ENCODE peak calls at places on chromosomes 13 and 19, in six cellular contexts. I, Z, T, Q, R and W are unnamed samples.

GRCh38 chr13:43804461-43805070 is 17.8 kb upstream of the ENOX1 start:
- DNase-seq in R (peak; percentile 93), Z (no peak), I (no peak), T (peak; percentile 82), Q (no peak), W (peak; percentile 81)

GRCh38 chr13:113332615-113333014 is 31.3 kb downstream of the GRTP1 start:
- DNase-seq in T (no peak), Z (no peak), Q (no peak), I (peak; percentile 46), R (no peak), W (no peak)

GRCh38 chr13:45132384-45133064 is 12.2 kb downstream of the GTF2F2 start:
- DNase-seq in Q (no peak), Z (no peak), T (no peak), R (no peak), I (no peak), W (no peak)

GRCh38 chr19:23116802-23117571 is at the start of gene ZNF730:
- DNase-seq in I (peak; percentile 72), Z (no peak), Q (no peak), T (peak; percentile 65), R (peak; percentile 81), W (peak; percentile 84)

GRCh38 chr13:94073006-94073744 is 406.3 kb downstream of the DCT start:
- DNase-seq in Q (no peak), T (peak; percentile 77), Z (no peak), R (peak; percentile 87), I (no peak), W (peak; percentile 61)

GRCh38 chr19:31014668-31015067 is 334.6 kb downstream of the TSHZ3 start:
- DNase-seq in R (no peak), T (no peak), Q (no peak), Z (no peak), I (no peak), W (no peak)

GRCh38 chr19:2547721-2548120 is 71.8 kb downstream of the GADD45B start:
- DNase-seq in Q (no peak), T (no peak), Z (no peak), R (no peak), I (peak; percentile 44), W (no peak)

GRCh38 chr13:44574466-44574855 is 1.7 kb downstream of the TSC22D1 start:
- DNase-seq in T (peak; percentile 19), Q (no peak), Z (no peak), I (no peak), R (peak; percentile 45), W (peak; percentile 9)

GRCh38 chr13:27001705-27002104 is 169.9 kb downstream of the USP12 start:
- DNase-seq in T (no peak), R (no peak), I (no peak), Q (no peak), Z (peak; percentile 28), W (no peak)

GRCh38 chr19:22326219-22326618 is 40.0 kb downstream of the ZNF729 start:
- DNase-seq in Q (no peak), Z (no peak), I (no peak), T (no peak), R (no peak), W (no peak)

GRCh38 chr13:105147481-105147880 is 1388.0 kb downstream of the EFNB2 start:
- DNase-seq in R (peak; percentile 41), T (no peak), I (no peak), Z (no peak), Q (no peak), W (no peak)

GRCh38 chr13:65762015-65762414 is 1468.1 kb downstream of the PCDH9 start:
- DNase-seq in T (no peak), I (no peak), R (no peak), Z (no peak), Q (no peak), W (no peak)

GRCh38 chr19:4988770-4989251 is 19.9 kb downstream of the KDM4B start:
- DNase-seq in I (no peak), Z (no peak), T (peak; percentile 70), Q (no peak), R (peak; percentile 53), W (peak; percentile 80)

GRCh38 chr19:11423804-11424318 is 4.7 kb upstream of the RGL3 start:
- DNase-seq in R (no peak), I (no peak), Z (no peak), T (no peak), Q (no peak), W (no peak)

GRCh38 chr19:11423164-11423803 is 4.2 kb upstream of the RGL3 start:
- DNase-seq in Z (no peak), T (no peak), R (no peak), Q (no peak), I (no peak), W (no peak)

GRCh38 chr19:11421607-11422098 is 2.5 kb upstream of the RGL3 start:
- DNase-seq in I (peak; percentile 88), R (peak; percentile 9), Q (peak; percentile 35), Z (peak; percentile 70), T (peak; percentile 24), W (no peak)

GRCh38 chr19:11420894-11421606 is 1.9 kb upstream of the RGL3 start:
- DNase-seq in I (no peak), R (no peak), Q (peak; percentile 30), Z (no peak), T (no peak), W (no peak)

DNA sequence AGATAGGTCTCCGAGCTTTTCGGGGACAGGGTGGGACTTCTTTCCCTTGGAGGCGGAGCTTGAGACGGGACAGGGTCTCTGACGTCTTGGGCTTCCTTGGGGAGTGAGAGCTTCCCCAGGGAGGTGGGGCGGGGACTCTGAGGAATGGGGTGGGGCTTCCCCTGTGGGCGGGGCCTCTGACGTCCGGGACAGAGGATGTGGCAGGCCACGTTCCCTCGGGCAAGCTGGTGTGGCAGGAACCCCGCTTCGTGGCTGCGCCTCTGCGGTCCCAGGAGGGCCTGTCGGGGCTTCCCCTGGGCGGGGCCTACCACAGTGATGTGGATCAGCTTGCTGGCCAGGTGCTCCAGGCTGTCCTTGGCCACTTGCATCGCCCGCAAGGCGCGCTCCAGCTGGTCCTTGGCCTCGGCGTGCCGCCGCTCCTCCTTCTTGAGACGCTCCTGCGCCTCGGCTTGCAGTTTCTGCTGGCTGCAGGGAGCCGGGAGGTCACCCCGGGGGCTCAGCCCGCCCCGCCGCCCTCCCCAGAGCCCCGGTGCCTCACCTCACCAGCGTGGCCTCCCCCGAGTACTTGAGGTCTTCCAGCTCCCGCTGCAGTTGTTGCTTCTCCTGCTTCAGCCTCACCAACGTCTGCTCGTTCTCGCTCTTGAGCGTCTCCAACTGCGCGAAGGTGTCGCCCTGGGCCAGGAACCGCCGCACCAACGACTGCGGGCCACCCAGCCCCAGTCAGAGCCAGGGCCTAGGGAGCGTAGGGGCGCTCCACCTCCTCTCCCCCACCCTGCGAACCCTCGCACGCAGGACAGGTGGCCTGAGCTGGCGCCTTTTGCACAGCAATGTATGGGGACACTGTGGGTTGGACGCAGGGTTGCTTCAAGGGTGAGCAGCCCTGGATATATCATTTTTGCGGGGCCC is 3.3 kb upstream of the RGL3 start:
- DNase-seq in R (peak; percentile 51), Z (peak; percentile 86), I (peak; percentile 95), T (peak; percentile 61), Q (peak; percentile 79), W (peak; percentile 65)
- H3K4me3 ChIP-seq in R (no peak overlapping the region), Z (peak overlapping the region; percentile 32), I (peak overlapping the region; percentile 28), T (no peak overlapping the region), Q (peak overlapping the region; percentile 47), W (peak overlapping the region; percentile 27)

GRCh38 chr19:27779953-27780352 is 1433.0 kb downstream of the UQCRFS1 start:
- DNase-seq in Z (no peak), Q (no peak), R (no peak), I (no peak), T (no peak), W (no peak)
- H3K4me3 ChIP-seq in Z (no peak overlapping the region), Q (no peak overlapping the region), R (no peak overlapping the region), I (peak overlapping the region; percentile 5), T (no peak overlapping the region), W (no peak overlapping the region)

GRCh38 chr19:10624585-10624984 is 768 bp upstream of the SLC44A2 start:
- DNase-seq in Q (no peak), Z (no peak), I (no peak), T (no peak), R (no peak), W (no peak)
- H3K4me3 ChIP-seq in Q (peak overlapping the region; percentile 58), Z (no peak overlapping the region), I (peak overlapping the region; percentile 52), T (no peak overlapping the region), R (peak overlapping the region; percentile 82), W (peak overlapping the region; percentile 61)

GRCh38 chr19:38648789-38649304 is 1.4 kb downstream of the ACTN4 start:
- DNase-seq in R (peak; percentile 41), I (no peak), Q (no peak), Z (no peak), T (no peak), W (no peak)

GRCh38 chr19:38647966-38648788 is 728 bp downstream of the ACTN4 start:
- DNase-seq in Z (no peak), I (no peak), Q (no peak), T (no peak), R (peak; percentile 55), W (no peak)

GRCh38 chr19:38650180-38650775 is 2.8 kb downstream of the ACTN4 start:
- DNase-seq in T (no peak), R (peak; percentile 40), Q (no peak), I (no peak), Z (no peak), W (no peak)

GRCh38 chr19:38650911-38651584 is 3.6 kb downstream of the ACTN4 start:
- DNase-seq in T (peak; percentile 96), Q (peak; percentile 64), I (no peak), R (peak; percentile 73), Z (no peak), W (peak; percentile 68)

DNA sequence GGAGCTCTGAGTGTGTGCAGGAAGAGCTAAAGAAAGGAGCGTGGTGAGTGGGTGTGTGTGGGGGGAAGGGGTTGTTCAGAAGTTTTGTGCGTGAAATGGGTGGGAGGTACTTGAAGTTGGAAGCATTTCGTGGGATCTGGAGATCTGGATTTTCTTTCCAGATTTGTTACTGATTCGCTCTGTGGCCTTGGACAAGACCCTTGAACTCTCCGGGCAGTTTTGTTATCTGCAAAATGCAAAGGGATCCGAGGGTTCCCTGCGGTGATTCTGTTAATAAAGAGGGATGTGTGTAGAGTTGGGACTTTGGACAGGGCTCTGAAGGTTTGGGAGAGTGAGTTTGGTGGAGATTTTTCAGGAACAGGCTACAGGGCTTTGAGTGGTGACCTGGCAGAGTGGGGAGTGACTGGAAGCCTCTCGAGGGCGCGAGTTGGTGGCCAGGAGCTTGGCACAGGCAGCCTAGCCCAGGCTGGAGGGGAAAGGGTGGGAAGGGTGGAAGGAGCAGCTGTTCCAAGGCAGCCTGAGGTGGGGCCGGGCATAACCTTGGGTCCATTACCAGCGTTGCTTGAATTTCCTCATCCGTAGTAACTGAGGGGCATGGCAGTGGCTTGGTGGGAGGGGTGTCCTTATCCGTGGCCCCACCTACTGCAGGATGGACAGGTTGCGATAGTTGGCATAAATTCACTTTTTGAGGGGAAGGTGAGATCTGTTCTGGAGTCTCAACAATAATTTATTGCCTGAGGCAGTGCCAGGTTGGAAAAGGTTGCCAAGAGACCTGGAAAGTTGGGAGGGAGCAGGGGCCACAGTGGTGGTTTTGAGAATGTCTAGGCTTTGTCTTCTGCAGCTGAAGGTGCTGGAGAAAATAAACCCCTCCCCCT is 2.1 kb downstream of the ACTN4 start:
- DNase-seq in Z (peak; percentile 71), R (peak; percentile 46), T (no peak), Q (no peak), I (no peak), W (no peak)
- H3K4me3 ChIP-seq in Z (peak overlapping the region; percentile 86), R (peak overlapping the region; percentile 100), T (peak overlapping the region; percentile 79), Q (peak overlapping the region; percentile 83), I (peak overlapping the region; percentile 88), W (peak overlapping the region; percentile 99)

GRCh38 chr19:16078759-16079707 is 2.7 kb downstream of the TPM4 start:
- DNase-seq in I (no peak), R (peak; percentile 97), Z (no peak), Q (peak; percentile 87), T (peak; percentile 98), W (peak; percentile 98)
- H3K4me3 ChIP-seq in I (peak overlapping the region; percentile 90), R (peak overlapping the region; percentile 92), Z (no peak overlapping the region), Q (peak overlapping the region; percentile 97), T (peak overlapping the region; percentile 59), W (peak overlapping the region; percentile 79)